ENCODE peak calls at places on chromosomes 3 and 15, in four cellular contexts. I is cardiac muscle cell, W is ELR, O is thoracic aorta. A is an unnamed sample.

GRCh38 chr3:184619348-184619747 is 57.8 kb downstream of the EPHB3 start:
- DNase-seq in O (no peak), I (peak; percentile 25), W (no peak), A (no peak)

GRCh38 chr3:115913069-115913686 is 289.9 kb downstream of the GAP43 start:
- DNase-seq in W (peak; percentile 47), O (no peak), I (no peak), A (no peak)

GRCh38 chr3:62679988-62680387 is 195.2 kb downstream of the CADPS start:
- DNase-seq in I (no peak), O (no peak), W (no peak), A (no peak)

GRCh38 chr3:194527726-194528125 is 40.9 kb upstream of the ATP13A3 start:
- DNase-seq in W (no peak), I (no peak), O (no peak), A (no peak)

GRCh38 chr15:42102646-42103235 is 8.4 kb upstream of the PLA2G4D start:
- DNase-seq in I (peak; percentile 43), O (no peak), W (peak; percentile 67), A (no peak)

GRCh38 chr3:14915636-14916222 is 31.7 kb upstream of the NR2C2 start:
- DNase-seq in W (no peak), I (peak; percentile 7), O (no peak), A (no peak)

GRCh38 chr3:52150357-52150756 is 3.9 kb downstream of the POC1A start:
- DNase-seq in I (no peak), W (no peak), O (no peak), A (no peak)

GRCh38 chr3:178684881-178685590 is 148.8 kb downstream of the KCNMB2 start:
- DNase-seq in I (no peak), W (no peak), O (no peak), A (no peak)

GRCh38 chr3:186060222-186060621 is 48.7 kb downstream of the ETV5 start:
- DNase-seq in O (no peak), W (no peak), I (no peak), A (no peak)

GRCh38 chr3:99351097-99351496 is 287.3 kb upstream of the COL8A1 start:
- DNase-seq in W (no peak), I (no peak), O (no peak), A (no peak)

GRCh38 chr3:69384379-69384778 is 1.5 kb downstream of the FRMD4B start:
- DNase-seq in I (no peak), W (no peak), O (no peak), A (no peak)

GRCh38 chr15:41827290-41827879 is 507 bp upstream of the JMJD7 start:
- DNase-seq in O (no peak), W (peak; percentile 11), I (no peak), A (no peak)

GRCh38 chr3:149375824-149376196 is 1.6 kb downstream of the TM4SF1 start:
- DNase-seq in O (no peak), I (no peak), W (no peak), A (no peak)

GRCh38 chr15:40081691-40082194 is 26.9 kb downstream of the BMF start:
- DNase-seq in O (no peak), W (peak; percentile 88), I (peak; percentile 94), A (no peak)

A was measured in naive B cell.